ENCODE peak calls at places on chromosome 19, in four cellular contexts. P, B, S and E are unnamed samples.

GRCh38 chr19:58518261-58519086 is 1.1 kb downstream of the ZBTB45 start:
- DNase-seq in P (no peak), B (no peak), S (no peak), E (peak)

GRCh38 chr19:49411681-49412321 is 11.4 kb downstream of the PTH2 start:
- DNase-seq in P (no peak), B (no peak), S (no peak), E (no peak)

GRCh38 chr19:41398042-41398403 is 405 bp downstream of the BCKDHA start:
- DNase-seq in P (no peak), B (no peak), S (no peak), E (no peak)

GRCh38 chr19:7850429-7850819 is 20.4 kb downstream of the EVI5L start:
- DNase-seq in P (no peak), B (no peak), S (no peak), E (no peak)

GRCh38 chr19:17840019-17840418 is 7.8 kb downstream of the JAK3 start:
- DNase-seq in P (no peak), B (no peak), S (no peak), E (no peak)

GRCh38 chr19:31350033-31350692 is 927 bp upstream of the TSHZ3 start:
- DNase-seq in P (no peak), B (peak), S (peak), E (no peak)

GRCh38 chr19:50703915-50704548 is 15.6 kb downstream of the SHANK1 start:
- DNase-seq in P (peak), B (no peak), S (peak), E (no peak)

GRCh38 chr19:45485301-45486077 is 11.4 kb downstream of the RTN2 start:
- DNase-seq in P (peak), B (peak), S (peak), E (peak)

GRCh38 chr19:5711713-5712161 is 8.2 kb downstream of the LONP1 start:
- DNase-seq in P (no peak), B (no peak), S (no peak), E (no peak)

GRCh38 chr19:10819124-10820060 is 16.6 kb downstream of the TMED1 start:
- DNase-seq in P (no peak), B (no peak), S (no peak), E (no peak)

GRCh38 chr19:55250262-55251036 is 8.4 kb downstream of the PPP6R1 start:
- DNase-seq in P (no peak), B (no peak), S (no peak), E (no peak)

GRCh38 chr19:2618611-2619010 is 83.9 kb downstream of the GNG7 start:
- DNase-seq in P (no peak), B (peak), S (no peak), E (no peak)

GRCh38 chr19:1756264-1756663 is 3.0 kb downstream of the ONECUT3 start:
- DNase-seq in P (no peak), B (no peak), S (no peak), E (no peak)

GRCh38 chr19:58157045-58157728 is 6.6 kb upstream of the ZNF329 start:
- DNase-seq in P (no peak), B (no peak), S (no peak), E (no peak)

GRCh38 chr19:3270908-3271307 is 46.4 kb downstream of the CELF5 start:
- DNase-seq in P (peak), B (peak), S (peak), E (no peak)

GRCh38 chr19:10000171-10000826 is 10.0 kb downstream of the COL5A3 start:
- DNase-seq in P (peak), B (peak), S (peak), E (peak)

GRCh38 chr19:3275068-3275582 is 50.7 kb downstream of the CELF5 start:
- DNase-seq in P (no peak), B (no peak), S (peak), E (no peak)

GRCh38 chr19:44795398-44795987 is 13.4 kb upstream of the BCAM start:
- DNase-seq in P (no peak), B (no peak), S (no peak), E (no peak)

GRCh38 chr19:11374449-11375142 is at the start of gene SWSAP1:
- DNase-seq in P (peak), B (peak), S (peak), E (peak)